ENCODE peak calls at places on chromosomes 12 and 14, in nine cellular contexts. X, M, I, T, R, W, D, C and S are unnamed samples.

GRCh38 chr14:74552623-74553022 is 59.1 kb downstream of the ISCA2 start:
- DNase-seq in X (no peak), M (peak), I (no peak), T (peak), R (no peak), W (no peak), D (no peak), C (no peak), S (peak)

GRCh38 chr14:58460772-58461171 is 33.3 kb downstream of the KIAA0586 start:
- DNase-seq in X (no peak), M (no peak), I (no peak), T (no peak), R (no peak), W (no peak), D (no peak), C (no peak), S (no peak)

GRCh38 chr14:36719823-36720222 is 58.2 kb downstream of the PAX9 start:
- DNase-seq in X (no peak), M (no peak), I (no peak), T (no peak), R (no peak), W (no peak), D (no peak), C (no peak), S (no peak)

GRCh38 chr14:89534896-89535615 is 118.0 kb upstream of the FOXN3 start:
- DNase-seq in X (no peak), M (no peak), I (no peak), T (no peak), R (no peak), W (no peak), D (peak), C (no peak), S (no peak)

GRCh38 chr12:6821674-6822433 is at the start of gene GPR162:
- DNase-seq in X (peak), M (peak), I (peak), T (peak), R (no peak), W (no peak), D (no peak), C (no peak), S (no peak)

GRCh38 chr14:56322531-56322930 is 204.3 kb downstream of the PELI2 start:
- DNase-seq in X (no peak), M (no peak), I (no peak), T (no peak), R (no peak), W (no peak), D (no peak), C (no peak), S (no peak)

GRCh38 chr12:51622564-51622963 is 31.5 kb downstream of the SCN8A start:
- DNase-seq in X (no peak), M (peak), I (no peak), T (no peak), R (no peak), W (no peak), D (no peak), C (no peak), S (no peak)

GRCh38 chr12:30823140-30823669 is 68.5 kb upstream of the CAPRIN2 start:
- DNase-seq in X (peak), M (no peak), I (no peak), T (peak), R (no peak), W (peak), D (no peak), C (peak), S (no peak)

GRCh38 chr12:5088586-5089264 is 45.0 kb downstream of the KCNA5 start:
- DNase-seq in X (no peak), M (peak), I (no peak), T (peak), R (peak), W (no peak), D (peak), C (no peak), S (no peak)

GRCh38 chr12:132566551-132567131 is 43.7 kb downstream of the LRCOL1 start:
- DNase-seq in X (no peak), M (no peak), I (no peak), T (no peak), R (no peak), W (no peak), D (no peak), C (no peak), S (no peak)